ENCODE peak calls at places on chromosomes 3 and 15, in six cellular contexts. One of them, this sample, is unnamed.

GRCh38 chr3:25897019-25897418 is 107.1 kb downstream of the OXSM start:
- DNase-seq in WTC11: peak
- DNase-seq in neural crest cell: peak
- DNase-seq in fibroblast of lung: no peak
- DNase-seq in BE2C: peak
- DNase-seq in ascending aorta: no peak
- DNase-seq in this sample: peak

GRCh38 chr3:126216416-126216815 is 36.0 kb upstream of the ALDH1L1 start:
- DNase-seq in WTC11: no peak
- DNase-seq in neural crest cell: no peak
- DNase-seq in fibroblast of lung: peak
- DNase-seq in BE2C: no peak
- DNase-seq in ascending aorta: no peak
- DNase-seq in this sample: no peak

GRCh38 chr3:193446975-193447602 is 68.5 kb upstream of the ATP13A5 start:
- DNase-seq in WTC11: no peak
- DNase-seq in neural crest cell: no peak
- DNase-seq in fibroblast of lung: no peak
- DNase-seq in BE2C: no peak
- DNase-seq in ascending aorta: no peak
- DNase-seq in this sample: no peak

GRCh38 chr15:35329521-35329921 is 216.4 kb downstream of the DPH6 start:
- DNase-seq in WTC11: no peak
- DNase-seq in neural crest cell: no peak
- DNase-seq in fibroblast of lung: peak
- DNase-seq in BE2C: no peak
- DNase-seq in ascending aorta: no peak
- DNase-seq in this sample: no peak

GRCh38 chr3:37680393-37680792 is 181.3 kb upstream of the CTDSPL start:
- DNase-seq in WTC11: no peak
- DNase-seq in neural crest cell: no peak
- DNase-seq in fibroblast of lung: no peak
- DNase-seq in BE2C: no peak
- DNase-seq in ascending aorta: no peak
- DNase-seq in this sample: no peak

GRCh38 chr3:51340989-51341636 is 44.0 kb upstream of the MANF start:
- DNase-seq in WTC11: no peak
- DNase-seq in neural crest cell: no peak
- DNase-seq in fibroblast of lung: no peak
- DNase-seq in BE2C: no peak
- DNase-seq in ascending aorta: no peak
- DNase-seq in this sample: no peak

GRCh38 chr15:69314736-69315135 is 16.0 kb downstream of the PAQR5 start:
- DNase-seq in WTC11: no peak
- DNase-seq in neural crest cell: no peak
- DNase-seq in fibroblast of lung: no peak
- DNase-seq in BE2C: no peak
- DNase-seq in ascending aorta: no peak
- DNase-seq in this sample: no peak

GRCh38 chr15:31434418-31435255 is 108.0 kb downstream of the KLF13 start:
- DNase-seq in WTC11: no peak
- DNase-seq in neural crest cell: no peak
- DNase-seq in fibroblast of lung: peak
- DNase-seq in BE2C: no peak
- DNase-seq in ascending aorta: peak
- DNase-seq in this sample: no peak

GRCh38 chr3:56812749-56813655 is 11.3 kb upstream of the ARHGEF3 start:
- DNase-seq in WTC11: no peak
- DNase-seq in neural crest cell: no peak
- DNase-seq in fibroblast of lung: peak
- DNase-seq in BE2C: no peak
- DNase-seq in ascending aorta: no peak
- DNase-seq in this sample: no peak

GRCh38 chr3:50373146-50373864 is 14.0 kb upstream of the TMEM115 start:
- DNase-seq in WTC11: peak
- DNase-seq in neural crest cell: no peak
- DNase-seq in fibroblast of lung: no peak
- DNase-seq in BE2C: no peak
- DNase-seq in ascending aorta: no peak
- DNase-seq in this sample: no peak

GRCh38 chr3:135851201-135852061 is 114.1 kb upstream of the PPP2R3A start:
- DNase-seq in WTC11: no peak
- DNase-seq in neural crest cell: no peak
- DNase-seq in fibroblast of lung: no peak
- DNase-seq in BE2C: no peak
- DNase-seq in ascending aorta: no peak
- DNase-seq in this sample: no peak

GRCh38 chr15:101149864-101150722 is 101.8 kb downstream of the CHSY1 start:
- DNase-seq in WTC11: no peak
- DNase-seq in neural crest cell: no peak
- DNase-seq in fibroblast of lung: no peak
- DNase-seq in BE2C: no peak
- DNase-seq in ascending aorta: no peak
- DNase-seq in this sample: no peak

GRCh38 chr3:29186982-29187718 is 93.7 kb upstream of the RBMS3 start:
- DNase-seq in WTC11: no peak
- DNase-seq in neural crest cell: no peak
- DNase-seq in fibroblast of lung: peak
- DNase-seq in BE2C: no peak
- DNase-seq in ascending aorta: no peak
- DNase-seq in this sample: no peak

GRCh38 chr3:190747566-190747965 is 114.9 kb downstream of the GMNC start:
- DNase-seq in WTC11: no peak
- DNase-seq in neural crest cell: no peak
- DNase-seq in fibroblast of lung: peak
- DNase-seq in BE2C: no peak
- DNase-seq in ascending aorta: no peak
- DNase-seq in this sample: no peak

GRCh38 chr3:81308296-81308695 is 453.1 kb downstream of the GBE1 start:
- DNase-seq in WTC11: no peak
- DNase-seq in neural crest cell: no peak
- DNase-seq in fibroblast of lung: no peak
- DNase-seq in BE2C: no peak
- DNase-seq in ascending aorta: no peak
- DNase-seq in this sample: no peak

GRCh38 chr3:66206806-66207205 is 14.0 kb upstream of the SLC25A26 start:
- DNase-seq in WTC11: no peak
- DNase-seq in neural crest cell: no peak
- DNase-seq in fibroblast of lung: no peak
- DNase-seq in BE2C: no peak
- DNase-seq in ascending aorta: no peak
- DNase-seq in this sample: no peak

GRCh38 chr15:80494311-80494710 is 90.1 kb downstream of the ARNT2 start:
- DNase-seq in WTC11: no peak
- DNase-seq in neural crest cell: no peak
- DNase-seq in fibroblast of lung: peak
- DNase-seq in BE2C: no peak
- DNase-seq in ascending aorta: no peak
- DNase-seq in this sample: no peak

GRCh38 chr3:193782747-193783146 is 189.7 kb downstream of the OPA1 start:
- DNase-seq in WTC11: no peak
- DNase-seq in neural crest cell: no peak
- DNase-seq in fibroblast of lung: no peak
- DNase-seq in BE2C: no peak
- DNase-seq in ascending aorta: no peak
- DNase-seq in this sample: no peak

GRCh38 chr3:68876112-68876713 is 56.1 kb downstream of the TAFA4 start:
- DNase-seq in WTC11: peak
- DNase-seq in neural crest cell: peak
- DNase-seq in fibroblast of lung: peak
- DNase-seq in BE2C: peak
- DNase-seq in ascending aorta: no peak
- DNase-seq in this sample: peak

GRCh38 chr3:129534428-129535027 is 6.1 kb downstream of the RHO start:
- DNase-seq in WTC11: no peak
- DNase-seq in neural crest cell: no peak
- DNase-seq in fibroblast of lung: no peak
- DNase-seq in BE2C: no peak
- DNase-seq in ascending aorta: no peak
- DNase-seq in this sample: no peak

GRCh38 chr3:68931406-68932149 is 769 bp downstream of the TAFA4 start:
- DNase-seq in WTC11: peak
- DNase-seq in neural crest cell: no peak
- DNase-seq in fibroblast of lung: no peak
- DNase-seq in BE2C: no peak
- DNase-seq in ascending aorta: no peak
- DNase-seq in this sample: no peak

GRCh38 chr3:160395297-160395696 is 3.7 kb downstream of the IFT80 start:
- DNase-seq in WTC11: no peak
- DNase-seq in neural crest cell: no peak
- DNase-seq in fibroblast of lung: peak
- DNase-seq in BE2C: no peak
- DNase-seq in ascending aorta: no peak
- DNase-seq in this sample: no peak

GRCh38 chr15:69656271-69657030 is 203.8 kb downstream of the RPLP1 start:
- DNase-seq in WTC11: no peak
- DNase-seq in neural crest cell: no peak
- DNase-seq in fibroblast of lung: no peak
- DNase-seq in BE2C: no peak
- DNase-seq in ascending aorta: no peak
- DNase-seq in this sample: no peak

GRCh38 chr3:195334967-195335366 is 64.0 kb upstream of the XXYLT1 start:
- DNase-seq in WTC11: no peak
- DNase-seq in neural crest cell: no peak
- DNase-seq in fibroblast of lung: no peak
- DNase-seq in BE2C: no peak
- DNase-seq in ascending aorta: no peak
- DNase-seq in this sample: no peak

GRCh38 chr3:71206305-71206704 is 377.2 kb downstream of the FOXP1 start:
- DNase-seq in WTC11: no peak
- DNase-seq in neural crest cell: no peak
- DNase-seq in fibroblast of lung: no peak
- DNase-seq in BE2C: no peak
- DNase-seq in ascending aorta: no peak
- DNase-seq in this sample: no peak

GRCh38 chr15:92304239-92304975 is 89.3 kb upstream of the ST8SIA2 start:
- DNase-seq in WTC11: no peak
- DNase-seq in neural crest cell: no peak
- DNase-seq in fibroblast of lung: no peak
- DNase-seq in BE2C: no peak
- DNase-seq in ascending aorta: no peak
- DNase-seq in this sample: no peak

GRCh38 chr15:92305342-92305741 is 88.3 kb upstream of the ST8SIA2 start:
- DNase-seq in WTC11: no peak
- DNase-seq in neural crest cell: no peak
- DNase-seq in fibroblast of lung: no peak
- DNase-seq in BE2C: no peak
- DNase-seq in ascending aorta: no peak
- DNase-seq in this sample: no peak

DNA sequence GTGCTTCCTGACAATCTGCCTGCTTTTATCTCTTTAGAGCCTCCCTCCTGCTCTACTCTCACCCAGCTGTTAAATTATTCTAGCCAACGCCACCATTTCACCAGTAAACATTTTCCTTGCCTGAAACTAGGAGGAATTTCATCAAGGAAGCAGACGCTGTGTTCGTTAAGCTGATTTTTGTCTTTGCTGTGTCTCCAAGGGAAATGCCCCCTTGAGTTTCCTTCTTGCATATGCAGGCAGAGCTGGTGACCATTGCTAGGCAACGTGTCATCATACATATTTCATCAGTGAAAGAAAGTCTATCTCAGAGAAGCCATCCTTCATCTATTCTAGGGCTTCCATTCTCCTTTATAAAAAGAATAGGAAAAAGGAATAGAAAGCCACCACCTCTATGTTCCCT is 87.0 kb upstream of the ST8SIA2 start:
- DNase-seq in WTC11: no peak
- DNase-seq in neural crest cell: peak
- DNase-seq in fibroblast of lung: no peak
- DNase-seq in BE2C: no peak
- DNase-seq in ascending aorta: no peak
- DNase-seq in this sample: no peak
- TF ChIP-seq CTCF in WTC11: peak
- TF ChIP-seq CTCF in neural crest cell: peak
- TF ChIP-seq CTCF in fibroblast of lung: no peak
- TF ChIP-seq CTCF in BE2C: peak
- TF ChIP-seq CTCF in ascending aorta: no peak
- TF ChIP-seq CTCF in this sample: peak

DNA sequence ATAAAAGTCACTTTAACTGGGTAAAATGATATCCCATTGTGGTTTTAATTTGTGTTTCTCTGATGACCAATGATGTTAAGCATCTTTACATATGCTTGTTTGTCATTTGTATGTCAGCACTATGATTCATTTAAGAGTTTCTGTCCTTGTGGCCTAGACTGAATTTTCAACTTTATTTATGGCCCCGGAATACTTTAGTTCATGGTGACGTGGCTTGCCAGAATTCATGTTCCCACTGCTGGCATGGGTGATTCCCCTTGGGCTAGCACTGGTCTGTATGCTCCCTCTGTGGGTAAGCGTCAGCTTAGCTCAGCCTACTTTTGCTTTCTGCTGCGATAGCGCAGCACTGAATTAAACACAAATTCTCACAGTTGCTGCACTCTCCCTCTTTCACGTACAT is 436.3 kb upstream of the SGO1 start:
- DNase-seq in WTC11: no peak
- DNase-seq in neural crest cell: no peak
- DNase-seq in fibroblast of lung: peak
- DNase-seq in BE2C: no peak
- DNase-seq in ascending aorta: no peak
- DNase-seq in this sample: no peak
- TF ChIP-seq CTCF in WTC11: no peak
- TF ChIP-seq CTCF in neural crest cell: no peak
- TF ChIP-seq CTCF in fibroblast of lung: no peak
- TF ChIP-seq CTCF in BE2C: no peak
- TF ChIP-seq CTCF in ascending aorta: no peak
- TF ChIP-seq CTCF in this sample: no peak

DNA sequence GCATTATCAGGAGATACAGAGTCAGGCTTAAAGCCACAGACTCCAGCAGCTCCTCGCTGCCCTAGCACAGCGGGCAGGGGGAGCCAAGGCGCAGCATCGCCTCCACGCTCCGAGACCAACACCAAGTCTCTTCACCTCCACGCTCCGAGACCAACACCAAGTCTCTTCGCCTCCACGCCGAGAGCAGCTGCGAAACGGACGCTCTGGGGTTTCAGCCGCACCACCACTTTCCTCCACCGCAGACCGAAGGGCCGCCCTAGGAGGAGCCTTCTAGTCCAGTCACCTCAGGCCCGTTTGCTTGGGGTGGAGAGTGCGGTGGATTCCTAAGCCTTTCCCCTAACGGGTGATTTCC is 678 bp downstream of the DMXL2 start:
- DNase-seq in WTC11: peak
- DNase-seq in neural crest cell: peak
- DNase-seq in fibroblast of lung: peak
- DNase-seq in BE2C: peak
- DNase-seq in ascending aorta: no peak
- DNase-seq in this sample: peak
- TF ChIP-seq CTCF in WTC11: no peak
- TF ChIP-seq CTCF in neural crest cell: peak
- TF ChIP-seq CTCF in fibroblast of lung: peak
- TF ChIP-seq CTCF in BE2C: peak
- TF ChIP-seq CTCF in ascending aorta: peak
- TF ChIP-seq CTCF in this sample: no peak

DNA sequence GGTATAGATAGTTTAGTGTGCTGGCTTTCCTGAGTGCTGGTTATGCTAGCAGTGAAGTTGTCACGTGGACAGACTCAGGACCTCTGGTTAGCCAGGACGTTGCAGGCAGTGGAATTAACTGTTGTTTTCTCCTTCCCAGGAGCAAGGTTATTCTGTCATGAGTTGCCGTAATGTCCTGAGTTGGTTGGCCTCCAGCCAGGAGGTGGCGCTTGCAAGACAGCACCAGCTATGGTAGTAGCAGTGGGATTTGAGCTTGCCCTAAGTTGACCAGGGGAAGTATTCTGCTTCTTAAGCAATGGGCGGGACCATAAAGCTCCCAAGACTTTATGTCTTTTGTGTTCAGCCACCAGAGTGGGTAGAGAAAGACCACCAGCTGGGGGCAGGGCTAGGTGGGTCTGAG is 240.7 kb upstream of the DNAJC19 start:
- DNase-seq in WTC11: peak
- DNase-seq in neural crest cell: no peak
- DNase-seq in fibroblast of lung: no peak
- DNase-seq in BE2C: peak
- DNase-seq in ascending aorta: no peak
- DNase-seq in this sample: no peak
- TF ChIP-seq CTCF in WTC11: no peak
- TF ChIP-seq CTCF in neural crest cell: no peak
- TF ChIP-seq CTCF in fibroblast of lung: no peak
- TF ChIP-seq CTCF in BE2C: peak
- TF ChIP-seq CTCF in ascending aorta: no peak
- TF ChIP-seq CTCF in this sample: no peak